ENCODE peak calls at places on chromosomes 1 and 21, in six cellular contexts. D is heart right ventricle, U is foreskin fibroblast, J is mesendoderm, H is colonic mucosa, R is uterus. X is an unnamed sample.

GRCh38 chr1:11116318-11116717 is 16.6 kb upstream of the EXOSC10 start:
- DNase-seq in H (no peak), J (no peak), U (no peak), R (no peak), D (no peak), X (no peak)

GRCh38 chr1:180264595-180264994 is 34.5 kb downstream of the LHX4 start:
- DNase-seq in H (no peak), R (no peak), D (no peak), U (no peak), J (no peak), X (no peak)

GRCh38 chr1:227370463-227371254 is 52.4 kb upstream of the CDC42BPA start:
- DNase-seq in D (no peak), J (peak), R (no peak), H (no peak), U (no peak), X (peak)

GRCh38 chr1:31040038-31040437 is 25.5 kb downstream of the PUM1 start:
- DNase-seq in D (no peak), H (no peak), U (no peak), J (no peak), R (no peak), X (no peak)

GRCh38 chr1:218668151-218668550 is 323.0 kb downstream of the TGFB2 start:
- DNase-seq in U (no peak), R (no peak), H (no peak), D (no peak), J (no peak), X (no peak)

GRCh38 chr1:93475691-93476090 is 27.8 kb downstream of the FNBP1L start:
- DNase-seq in J (no peak), U (no peak), D (no peak), R (no peak), H (no peak), X (no peak)

GRCh38 chr1:11564237-11564636 is 85.3 kb downstream of the DISP3 start:
- DNase-seq in R (no peak), J (peak), H (no peak), D (no peak), U (no peak), X (no peak)

GRCh38 chr1:53378932-53379661 is 51.2 kb upstream of the LRP8 start:
- DNase-seq in D (no peak), H (no peak), J (no peak), R (peak), U (no peak), X (no peak)

GRCh38 chr1:180941518-180942275 is 29.0 kb downstream of the KIAA1614 start:
- DNase-seq in H (no peak), D (no peak), U (no peak), R (no peak), J (no peak), X (no peak)

GRCh38 chr21:39317134-39318090 is 4.0 kb upstream of the BRWD1 start:
- DNase-seq in R (no peak), U (no peak), H (no peak), J (no peak), D (no peak), X (no peak)

GRCh38 chr21:21002137-21002536 is 3.9 kb downstream of the NCAM2 start:
- DNase-seq in J (no peak), D (no peak), H (no peak), U (no peak), R (no peak), X (no peak)

GRCh38 chr1:35379317-35380000 is 111.0 kb downstream of the ZMYM4 start:
- DNase-seq in R (no peak), J (no peak), U (no peak), D (no peak), H (no peak), X (no peak)

GRCh38 chr1:12171206-12172041 is 4.6 kb downstream of the TNFRSF1B start:
- DNase-seq in U (no peak), R (no peak), D (no peak), J (no peak), H (no peak), X (no peak)

GRCh38 chr1:156104861-156105546 is 9.5 kb upstream of the LMNA start:
- DNase-seq in D (no peak), R (peak), U (peak), H (peak), J (peak), X (no peak)

GRCh38 chr1:47593001-47593568 is 155.2 kb downstream of the FOXD2 start:
- DNase-seq in R (no peak), U (no peak), J (peak), D (no peak), H (no peak), X (no peak)

GRCh38 chr1:64242895-64243756 is 39.7 kb downstream of the UBE2U start:
- DNase-seq in J (peak), R (no peak), U (peak), H (no peak), D (no peak), X (no peak)

GRCh38 chr21:23534833-23535232 is 2072.4 kb downstream of the MRPL39 start:
- DNase-seq in J (no peak), D (no peak), R (no peak), H (no peak), U (no peak), X (no peak)

GRCh38 chr1:5907386-5907785 is 84.8 kb downstream of the NPHP4 start:
- DNase-seq in U (no peak), J (no peak), H (no peak), R (no peak), D (no peak), X (no peak)

GRCh38 chr1:106608836-106609235 is 447.6 kb upstream of the PRMT6 start:
- DNase-seq in U (no peak), D (no peak), J (no peak), R (no peak), H (no peak), X (no peak)

GRCh38 chr1:180424848-180425457 is 77.4 kb downstream of the ACBD6 start:
- DNase-seq in J (peak), D (no peak), U (no peak), R (no peak), H (no peak), X (peak)

GRCh38 chr1:58047265-58047858 is 499.2 kb downstream of the OMA1 start:
- DNase-seq in J (no peak), H (no peak), R (no peak), U (no peak), D (peak), X (no peak)

GRCh38 chr1:226181996-226182714 is 4.4 kb downstream of the ACBD3 start:
- DNase-seq in J (peak), D (peak), U (peak), R (peak), H (peak), X (peak)

GRCh38 chr1:232207089-232207723 is 422.7 kb downstream of the SIPA1L2 start:
- DNase-seq in R (no peak), U (no peak), H (no peak), D (no peak), J (peak), X (no peak)

GRCh38 chr1:89993541-89993940 is 1.4 kb upstream of the ZNF326 start:
- DNase-seq in D (no peak), H (no peak), J (no peak), U (no peak), R (no peak), X (no peak)

GRCh38 chr1:147598631-147599361 is 57.5 kb downstream of the BCL9 start:
- DNase-seq in J (no peak), D (peak), H (no peak), U (no peak), R (peak), X (no peak)

GRCh38 chr1:159000627-159001026 is 9.1 kb upstream of the IFI16 start:
- DNase-seq in U (peak), J (peak), H (peak), R (peak), D (peak), X (peak)

GRCh38 chr1:80155371-80155770 is 1148.8 kb upstream of the ADGRL4 start:
- DNase-seq in D (no peak), J (peak), U (no peak), H (no peak), R (no peak), X (no peak)

GRCh38 chr1:189803364-189803763 is 674.3 kb downstream of the BRINP3 start:
- DNase-seq in R (no peak), H (no peak), U (no peak), J (peak), D (no peak), X (no peak)

GRCh38 chr1:178612261-178612660 is 99.4 kb downstream of the TEX35 start:
- DNase-seq in U (no peak), D (no peak), R (no peak), H (no peak), J (no peak), X (peak)

GRCh38 chr1:234206651-234207284 is 166.5 kb upstream of the COA6 start:
- DNase-seq in H (no peak), J (no peak), D (no peak), R (peak), U (peak), X (peak)

GRCh38 chr1:217021400-217021799 is 298.2 kb upstream of the ESRRG start:
- DNase-seq in U (no peak), J (no peak), D (no peak), R (no peak), H (no peak), X (no peak)

GRCh38 chr1:203267912-203268311 is 37.4 kb upstream of the BTG2 start:
- DNase-seq in D (no peak), J (no peak), U (no peak), H (no peak), R (no peak), X (no peak)
- H3K4me3 ChIP-seq in D (peak), J (no peak), U (peak), H (peak), R (peak), X (peak)

GRCh38 chr1:118219438-118219837 is 34.4 kb upstream of the SPAG17 start:
- DNase-seq in H (no peak), U (no peak), J (no peak), R (no peak), D (no peak), X (no peak)
- H3K4me3 ChIP-seq in H (no peak), U (no peak), J (no peak), R (no peak), D (no peak), X (no peak)

GRCh38 chr1:23178414-23178813 is 9.8 kb upstream of the LUZP1 start:
- DNase-seq in H (no peak), U (no peak), D (no peak), R (no peak), J (peak), X (no peak)
- H3K4me3 ChIP-seq in H (no peak), U (no peak), D (no peak), R (peak), J (no peak), X (no peak)

DNA sequence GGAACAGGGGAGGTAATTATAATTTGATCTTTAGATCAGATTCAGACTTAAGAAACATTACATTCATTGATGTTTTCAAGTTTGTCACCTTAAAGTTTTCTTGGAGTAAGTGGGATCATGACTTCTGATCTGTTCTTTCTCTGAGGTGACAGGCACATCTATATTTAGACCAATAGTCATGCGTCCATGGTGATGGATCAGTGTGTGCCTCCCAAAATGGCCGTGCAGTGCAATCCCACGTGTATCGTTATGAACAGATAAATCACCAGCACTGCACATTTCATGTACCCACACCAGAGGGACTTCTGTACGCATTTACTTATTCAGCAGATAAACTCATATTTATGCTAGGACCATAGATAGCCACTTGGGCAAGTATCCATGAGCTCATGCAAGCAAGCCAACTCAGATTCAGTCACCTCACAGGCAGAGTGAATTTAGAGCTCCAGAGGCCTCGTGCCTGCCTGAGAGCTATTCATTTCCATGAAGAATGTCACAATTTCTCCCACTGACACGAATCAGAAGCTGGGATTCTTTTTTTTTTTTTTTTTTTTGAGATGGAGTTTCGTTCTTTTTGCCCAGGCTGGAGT is 13.9 kb upstream of the WDR26 start:
- DNase-seq in J (no peak), D (no peak), U (no peak), R (no peak), H (no peak), X (no peak)
- H3K4me3 ChIP-seq in J (no peak), D (no peak), U (no peak), R (no peak), H (no peak), X (no peak)

GRCh38 chr1:205600085-205600484 is 31.7 kb downstream of the ELK4 start:
- DNase-seq in U (peak), J (no peak), D (no peak), R (no peak), H (no peak), X (no peak)

GRCh38 chr1:205597691-205598314 is 34.0 kb downstream of the ELK4 start:
- DNase-seq in H (no peak), J (no peak), R (no peak), D (peak), U (no peak), X (peak)

GRCh38 chr1:205601209-205601608 is 30.6 kb downstream of the ELK4 start:
- DNase-seq in H (no peak), R (no peak), D (no peak), J (no peak), U (no peak), X (no peak)

GRCh38 chr1:205598841-205599666 is 32.8 kb downstream of the ELK4 start:
- DNase-seq in H (peak), R (peak), U (peak), J (no peak), D (peak), X (peak)

GRCh38 chr1:205599667-205600042 is 32.2 kb downstream of the ELK4 start:
- DNase-seq in R (no peak), U (no peak), H (no peak), D (no peak), J (no peak), X (no peak)
- H3K4me3 ChIP-seq in R (no peak), U (no peak), H (no peak), D (no peak), J (no peak), X (no peak)

GRCh38 chr1:245988393-245989078 is 518.5 kb downstream of the SMYD3 start:
- DNase-seq in D (no peak), J (no peak), U (no peak), H (no peak), R (no peak), X (no peak)

GRCh38 chr1:245987997-245988392 is 519.1 kb downstream of the SMYD3 start:
- DNase-seq in R (no peak), U (no peak), D (no peak), J (no peak), H (no peak), X (no peak)

GRCh38 chr1:245986404-245987221 is 520.5 kb downstream of the SMYD3 start:
- DNase-seq in R (peak), J (peak), D (no peak), U (peak), H (no peak), X (peak)

GRCh38 chr1:245987577-245987976 is 519.5 kb downstream of the SMYD3 start:
- DNase-seq in U (no peak), R (no peak), D (no peak), J (no peak), H (no peak), X (no peak)

DNA sequence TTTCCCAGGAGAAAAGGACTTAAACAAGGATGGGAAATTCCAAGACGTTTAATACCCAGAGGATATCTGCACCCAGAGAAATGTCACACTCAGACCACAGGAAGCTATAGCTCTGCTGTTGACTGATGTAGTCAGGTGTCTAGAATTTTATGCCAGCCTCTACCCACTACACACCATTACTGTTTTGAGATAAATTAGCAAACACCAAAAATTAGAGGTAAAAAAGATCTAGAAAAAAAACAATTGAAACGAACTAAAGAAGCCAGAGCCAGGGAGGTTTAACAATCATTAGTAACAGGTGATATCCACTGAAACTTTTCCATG is 519.9 kb downstream of the SMYD3 start:
- DNase-seq in R (no peak), J (no peak), D (no peak), U (no peak), H (no peak), X (no peak)
- H3K4me3 ChIP-seq in R (no peak), J (no peak), D (no peak), U (no peak), H (no peak), X (no peak)

GRCh38 chr21:14383596-14384210 is 757 bp upstream of the HSPA13 start:
- DNase-seq in U (peak), R (no peak), J (no peak), D (no peak), H (no peak), X (peak)

GRCh38 chr21:14382835-14383595 is at the start of gene HSPA13:
- DNase-seq in J (peak), U (peak), R (peak), D (peak), H (peak), X (peak)

GRCh38 chr21:14382486-14382834 is 486 bp downstream of the HSPA13 start:
- DNase-seq in D (no peak), U (no peak), H (peak), J (peak), R (no peak), X (no peak)

GRCh38 chr21:14384453-14384852 is 1.5 kb upstream of the HSPA13 start:
- DNase-seq in J (no peak), U (no peak), H (no peak), D (no peak), R (no peak), X (no peak)

DNA sequence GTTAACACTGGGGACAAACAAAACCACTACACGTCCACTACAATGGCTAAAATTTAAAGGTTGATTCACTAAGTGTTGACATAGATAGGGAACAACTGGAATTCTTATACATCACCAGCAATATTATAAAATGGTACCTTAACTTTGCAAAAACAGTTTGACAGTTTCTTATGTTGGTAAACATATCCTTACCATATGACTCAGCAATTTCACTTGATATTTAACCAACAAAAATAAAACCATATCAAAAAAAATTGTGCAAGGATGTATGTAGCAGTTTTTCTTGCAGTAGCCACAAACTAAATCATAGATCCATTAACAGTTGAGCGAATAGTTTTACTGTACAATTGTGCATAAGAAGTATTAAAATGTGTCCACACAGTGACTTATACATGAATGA is 5.3 kb upstream of the HSPA13 start:
- DNase-seq in R (no peak), U (no peak), H (no peak), D (no peak), J (no peak), X (no peak)
- H3K4me3 ChIP-seq in R (no peak), U (no peak), H (no peak), D (no peak), J (no peak), X (no peak)

DNA sequence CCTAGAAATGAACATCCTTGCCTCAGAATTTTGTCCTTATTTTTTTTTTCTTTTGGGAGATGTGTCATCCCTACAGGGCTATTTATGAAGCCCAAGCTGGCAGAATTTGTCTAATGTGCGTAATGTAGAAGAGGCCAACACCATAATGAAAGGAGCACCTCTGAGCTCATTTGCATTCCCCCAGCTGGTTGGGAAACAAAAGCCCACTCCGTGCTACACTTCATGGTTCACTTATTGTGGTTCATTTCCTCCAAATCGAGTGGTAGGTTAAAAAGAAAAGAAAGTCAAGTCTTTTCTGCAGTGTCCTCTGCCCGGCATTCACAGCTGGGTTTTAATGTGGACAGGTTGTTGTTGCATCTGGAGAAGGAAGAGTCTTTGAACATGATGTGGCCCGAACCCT is 73.5 kb downstream of the KAZN start:
- DNase-seq in R (no peak), D (no peak), J (no peak), H (no peak), U (no peak), X (no peak)
- H3K4me3 ChIP-seq in R (no peak), D (no peak), J (no peak), H (no peak), U (no peak), X (no peak)

GRCh38 chr1:60575326-60575874 is 501.8 kb upstream of the C1orf87 start:
- DNase-seq in D (no peak), J (no peak), U (no peak), R (no peak), H (no peak), X (no peak)
- H3K4me3 ChIP-seq in D (no peak), J (no peak), U (no peak), R (no peak), H (no peak), X (no peak)